ENCODE peak calls at places on chromosomes 11 and 22, in ten cellular contexts. E is IMR-90; R is aorta; A is CD4-positive, CD25-positive, alpha-beta regulatory T cell; K is keratinocyte; O is ascending aorta; W is CD8-positive, alpha-beta memory T cell; C is heart left ventricle; G is A549; T is neuronal stem cell. D is an unnamed sample.

GRCh38 chr22:37492428-37493344 is 6.5 kb upstream of the MFNG start:
- DNase-seq in K (no peak), O (no peak), C (no peak), T (peak; percentile 33), W (peak; percentile 24), G (peak; percentile 62), E (peak; percentile 59), R (no peak), A (peak; percentile 74), D (peak; percentile 51)

GRCh38 chr11:33533668-33534067 is 167.0 kb downstream of the C11orf91 start:
- DNase-seq in W (no peak), K (no peak), A (no peak), C (no peak), T (no peak), E (peak; percentile 54), R (no peak), G (no peak), O (no peak), D (no peak)

GRCh38 chr22:35703861-35704584 is 13.6 kb upstream of the APOL5 start:
- DNase-seq in C (no peak), W (no peak), K (no peak), A (no peak), E (peak; percentile 6), G (no peak), R (no peak), O (no peak), T (no peak), D (no peak)

GRCh38 chr11:123195182-123196059 is at the start of gene CLMP:
- DNase-seq in W (no peak), R (peak; percentile 79), E (peak; percentile 82), G (peak; percentile 35), A (no peak), T (no peak), K (no peak), C (peak; percentile 49), O (peak; percentile 87), D (peak; percentile 31)

GRCh38 chr22:17921871-17922821 is 102.2 kb downstream of the MICAL3 start:
- DNase-seq in G (no peak), C (peak; percentile 63), T (no peak), K (peak; percentile 59), A (no peak), W (no peak), O (no peak), E (no peak), R (no peak), D (peak; percentile 48)

GRCh38 chr11:126963603-126964353 is 36.8 kb downstream of the KIRREL3 start:
- DNase-seq in A (no peak), G (peak; percentile 57), E (peak; percentile 43), O (no peak), C (no peak), W (no peak), R (no peak), K (peak; percentile 21), T (no peak), D (no peak)

GRCh38 chr11:90434858-90435257 is 212.0 kb upstream of the CHORDC1 start:
- DNase-seq in R (no peak), O (no peak), A (peak; percentile 5), T (peak; percentile 1), W (no peak), E (no peak), K (no peak), G (no peak), C (no peak), D (peak; percentile 57)

GRCh38 chr22:31917227-31917921 is 27.0 kb upstream of the YWHAH start:
- DNase-seq in O (peak; percentile 65), K (no peak), T (no peak), R (peak; percentile 60), E (no peak), C (peak; percentile 25), A (peak; percentile 22), G (no peak), W (no peak), D (no peak)

GRCh38 chr11:118098996-118099837 is 12.5 kb upstream of the SMIM35 start:
- DNase-seq in A (no peak), R (peak; percentile 27), W (no peak), C (no peak), G (no peak), T (no peak), E (no peak), O (no peak), K (no peak), D (no peak)

GRCh38 chr11:19766206-19766605 is 53.6 kb downstream of the NAV2 start:
- DNase-seq in A (no peak), W (no peak), O (no peak), T (no peak), C (no peak), R (no peak), G (no peak), K (no peak), E (peak; percentile 41), D (no peak)

GRCh38 chr11:103433976-103434375 is 324.8 kb downstream of the DYNC2H1 start:
- DNase-seq in T (no peak), C (no peak), E (peak; percentile 40), A (no peak), G (no peak), K (no peak), W (no peak), O (no peak), R (no peak), D (peak; percentile 77)

GRCh38 chr11:111063711-111064110 is 181.8 kb upstream of the POU2AF2 start:
- DNase-seq in T (no peak), E (peak; percentile 42), K (no peak), A (no peak), C (no peak), W (no peak), G (no peak), O (no peak), R (no peak), D (no peak)

GRCh38 chr11:71370895-71371673 is 77.1 kb downstream of the DHCR7 start:
- DNase-seq in G (no peak), E (no peak), T (no peak), R (no peak), C (no peak), O (no peak), K (no peak), W (no peak), A (no peak), D (no peak)

DNA sequence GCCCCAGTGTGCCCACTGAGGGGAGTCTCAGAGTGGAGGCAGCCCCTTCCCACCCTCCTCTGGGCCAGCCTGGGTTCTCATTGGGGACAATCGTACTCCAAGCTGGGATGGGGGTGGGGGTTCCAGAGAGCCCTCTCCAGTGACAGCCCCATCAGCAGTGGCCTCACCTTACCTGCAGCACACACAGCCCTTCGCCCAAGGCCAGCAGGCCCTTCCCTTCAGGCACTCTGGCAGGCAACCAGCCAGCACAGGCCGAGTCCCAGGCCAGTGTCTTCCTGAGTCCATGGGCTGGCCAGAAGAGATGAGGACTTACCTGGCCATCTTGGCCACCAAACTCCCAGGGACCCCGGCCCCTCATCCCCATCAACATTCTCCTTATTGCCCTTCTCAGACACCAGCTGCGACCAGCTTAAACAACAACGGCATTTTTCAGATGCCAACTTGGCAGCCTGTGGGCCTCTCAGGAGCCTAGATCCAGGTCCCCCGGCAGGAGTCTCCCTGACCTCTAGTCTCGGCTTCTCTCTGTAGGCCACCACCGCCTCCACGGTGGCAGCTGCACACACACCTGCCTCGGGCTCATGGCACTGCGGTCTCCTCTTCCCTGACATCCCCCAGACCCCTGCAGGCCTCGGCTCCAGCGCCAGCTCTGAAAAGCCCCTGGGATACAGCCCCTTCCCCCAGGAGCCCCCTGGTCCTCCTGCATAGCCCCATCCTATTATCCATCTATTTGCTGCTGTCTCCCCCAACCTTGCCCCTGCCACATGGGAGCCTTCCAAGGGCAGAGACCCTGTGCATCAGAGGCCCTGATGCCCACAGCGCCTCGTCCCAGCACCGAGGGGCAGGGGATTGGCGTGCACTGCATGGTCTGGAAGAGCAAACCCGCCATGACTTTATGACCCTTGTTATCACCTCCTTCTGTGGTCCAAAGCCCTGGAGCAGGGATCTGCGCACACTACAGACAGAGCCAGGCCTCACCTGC is 111.2 kb upstream of the FGF3 start:
- DNase-seq in C (peak; percentile 13), T (no peak), W (no peak), A (no peak), R (peak; percentile 39), E (no peak), K (no peak), G (no peak), O (no peak), D (no peak)
- H3K4me3 ChIP-seq in C (no peak overlapping the region), T (no peak overlapping the region), W (no peak overlapping the region), A (no peak overlapping the region), R (no peak overlapping the region), E (no peak overlapping the region), K (no peak overlapping the region), G (no peak overlapping the region), O (no peak overlapping the region), D (no peak overlapping the region)

DNA sequence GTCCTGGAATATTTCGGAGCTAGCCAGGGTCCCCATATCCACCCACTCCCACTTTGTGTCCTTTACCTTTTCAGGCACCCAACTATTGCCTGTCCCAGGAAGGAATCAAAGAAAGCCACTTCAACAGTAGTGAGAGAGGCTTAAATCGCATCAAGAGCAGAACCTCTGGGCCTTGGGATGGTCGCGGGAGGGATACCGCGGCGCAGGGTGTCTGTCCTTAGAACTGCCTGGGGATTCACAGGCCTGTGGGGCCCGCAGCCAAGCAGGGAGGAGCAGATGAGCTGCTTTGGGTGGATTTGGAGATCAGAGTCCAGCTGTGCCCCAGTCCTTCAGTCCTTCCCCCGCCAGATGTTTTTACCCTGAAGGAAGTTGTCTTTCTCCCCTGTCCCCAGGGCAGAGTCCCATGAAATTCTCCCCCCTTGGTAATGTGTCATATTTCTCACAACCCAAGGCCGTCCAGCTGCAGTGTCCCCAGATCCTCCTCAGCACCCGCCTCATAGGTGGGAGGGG is 13.5 kb downstream of the SLCO2B1 start:
- DNase-seq in O (no peak), G (no peak), A (no peak), C (no peak), K (no peak), E (no peak), W (no peak), T (no peak), R (peak; percentile 24), D (no peak)
- H3K9me3 ChIP-seq in O (no peaks in the 10 kb centered on the region), G (no peaks in the 10 kb centered on the region), A (no peaks in the 10 kb centered on the region), C (peaks cover 5% of the 10 kb centered on the region), K (no peaks in the 10 kb centered on the region), E (peaks cover 2% of the 10 kb centered on the region), W (no peaks in the 10 kb centered on the region), T (peaks cover 12% of the 10 kb centered on the region), R (no peaks in the 10 kb centered on the region), D (no peaks in the 10 kb centered on the region)

GRCh38 chr11:122173587-122173986 is 57.6 kb upstream of the BLID start:
- DNase-seq in E (no peak), K (no peak), R (no peak), G (no peak), A (no peak), O (no peak), W (no peak), C (no peak), T (no peak), D (no peak)
- H3K4me3 ChIP-seq in E (no peak overlapping the region), K (no peak overlapping the region), R (no peak overlapping the region), G (no peak overlapping the region), A (no peak overlapping the region), O (no peak overlapping the region), W (no peak overlapping the region), C (no peak overlapping the region), T (no peak overlapping the region), D (no peak overlapping the region)

GRCh38 chr11:134485316-134485715 is 73.3 kb upstream of the B3GAT1 start:
- DNase-seq in G (no peak), T (no peak), C (no peak), W (no peak), A (no peak), E (no peak), R (no peak), K (no peak), O (peak; percentile 13), D (no peak)
- H3K9me3 ChIP-seq in G (no peaks in the 10 kb centered on the region), T (no peaks in the 10 kb centered on the region), C (no peaks in the 10 kb centered on the region), W (no peaks in the 10 kb centered on the region), A (no peaks in the 10 kb centered on the region), E (peaks cover 60% of the 10 kb centered on the region), R (no peaks in the 10 kb centered on the region), K (peaks cover 3% of the 10 kb centered on the region), O (no peaks in the 10 kb centered on the region), D (no peaks in the 10 kb centered on the region)

GRCh38 chr11:22433066-22433450 is 94.9 kb downstream of the SLC17A6 start:
- DNase-seq in T (no peak), W (no peak), A (no peak), O (no peak), G (no peak), K (no peak), C (no peak), E (no peak), R (no peak), D (no peak)
- H3K4me3 ChIP-seq in T (no peak overlapping the region), W (no peak overlapping the region), A (no peak overlapping the region), O (no peak overlapping the region), G (no peak overlapping the region), K (peak overlapping the region; percentile 16), C (peak overlapping the region; percentile 43), E (peak overlapping the region; percentile 14), R (no peak overlapping the region), D (no peak overlapping the region)